ENCODE peak calls at places on chromosome 16, in four cellular contexts. P is activated naive CD4-positive, alpha-beta T cell; O is psoas muscle; F is thoracic aorta. G is an unnamed sample.

GRCh38 chr16:86665319-86665675 is 86.9 kb downstream of the FOXL1 start:
- DNase-seq in P (no peak), O (no peak), F (no peak), G (no peak)

GRCh38 chr16:65463652-65464260 is 341.9 kb upstream of the CDH11 start:
- DNase-seq in P (no peak), O (no peak), F (no peak), G (no peak)

GRCh38 chr16:88510091-88510719 is 57.1 kb downstream of the ZFPM1 start:
- DNase-seq in P (no peak), O (no peak), F (no peak), G (no peak)

GRCh38 chr16:13519871-13520270 is 400.1 kb upstream of the ERCC4 start:
- DNase-seq in P (no peak), O (no peak), F (no peak), G (no peak)

GRCh38 chr16:19415918-19416317 is 1.8 kb upstream of the TMC5 start:
- DNase-seq in P (no peak), O (no peak), F (no peak), G (no peak)

GRCh38 chr16:1613728-1614225 is 1.6 kb downstream of the CRAMP1 start:
- DNase-seq in P (no peak), O (no peak), F (no peak), G (no peak)

GRCh38 chr16:55835578-55835977 is 2.7 kb upstream of the CES1 start:
- DNase-seq in P (no peak), O (peak; percentile 71), F (no peak), G (no peak)

GRCh38 chr16:68713430-68713829 is 23.7 kb upstream of the CDH1 start:
- DNase-seq in P (no peak), O (no peak), F (no peak), G (no peak)

GRCh38 chr16:82111944-82112343 is 58.1 kb downstream of the MPHOSPH6 start:
- DNase-seq in P (no peak), O (no peak), F (no peak), G (no peak)

GRCh38 chr16:88649195-88649923 is 1.5 kb downstream of the CYBA start:
- DNase-seq in P (no peak), O (no peak), F (no peak), G (no peak)

GRCh38 chr16:17828012-17828411 is 357.3 kb upstream of the XYLT1 start:
- DNase-seq in P (no peak), O (no peak), F (no peak), G (no peak)

GRCh38 chr16:53098526-53099317 is 43.9 kb downstream of the CHD9 start:
- DNase-seq in P (no peak), O (peak; percentile 95), F (peak; percentile 62), G (no peak)

GRCh38 chr16:67842509-67843342 is 606 bp downstream of the THAP11 start:
- DNase-seq in P (peak; percentile 71), O (peak; percentile 82), F (no peak), G (no peak)

GRCh38 chr16:19666451-19666850 is 51.6 kb downstream of the KNOP1 start:
- DNase-seq in P (no peak), O (no peak), F (no peak), G (no peak)

GRCh38 chr16:57795431-57795878 is 6.8 kb downstream of the KIFC3 start:
- DNase-seq in P (no peak), O (no peak), F (no peak), G (peak; percentile 27)

GRCh38 chr16:78990309-78990701 is 610.2 kb downstream of the MAF start:
- DNase-seq in P (no peak), O (no peak), F (no peak), G (no peak)

G was measured in SW 1271.